ENCODE peak calls at places on chromosomes 3 and 15, in eight cellular contexts. One of them, this sample, is unnamed.

GRCh38 chr15:48976444-48977088 is 12.8 kb upstream of the SHC4 start:
- DNase-seq in foreskin fibroblast: no peak
- DNase-seq in AG08395: no peak
- DNase-seq in T follicular helper cell: no peak
- DNase-seq in brain microvascular endothelial cell: no peak
- DNase-seq in AG08396: no peak
- DNase-seq in endothelial cell: no peak
- DNase-seq in BE2C: no peak
- DNase-seq in this sample: no peak

GRCh38 chr3:58235970-58236369 is 1.6 kb upstream of the ABHD6 start:
- DNase-seq in brain microvascular endothelial cell: no peak
- DNase-seq in AG08396: no peak
- DNase-seq in BE2C: no peak
- DNase-seq in T follicular helper cell: no peak
- DNase-seq in foreskin fibroblast: no peak
- DNase-seq in endothelial cell: no peak
- DNase-seq in AG08395: no peak
- DNase-seq in this sample: no peak

GRCh38 chr15:80588801-80589200 is 106.3 kb upstream of the ABHD17C start:
- DNase-seq in AG08395: peak
- DNase-seq in brain microvascular endothelial cell: peak
- DNase-seq in BE2C: no peak
- DNase-seq in T follicular helper cell: no peak
- DNase-seq in foreskin fibroblast: peak
- DNase-seq in AG08396: peak
- DNase-seq in endothelial cell: no peak
- DNase-seq in this sample: no peak

GRCh38 chr3:96000963-96001362 is 813.4 kb upstream of the EPHA6 start:
- DNase-seq in endothelial cell: no peak
- DNase-seq in T follicular helper cell: no peak
- DNase-seq in BE2C: no peak
- DNase-seq in brain microvascular endothelial cell: no peak
- DNase-seq in AG08396: no peak
- DNase-seq in AG08395: no peak
- DNase-seq in foreskin fibroblast: no peak
- DNase-seq in this sample: no peak

GRCh38 chr15:58095415-58095814 is 29.9 kb upstream of the ALDH1A2 start:
- DNase-seq in brain microvascular endothelial cell: no peak
- DNase-seq in T follicular helper cell: no peak
- DNase-seq in foreskin fibroblast: no peak
- DNase-seq in endothelial cell: no peak
- DNase-seq in AG08395: no peak
- DNase-seq in AG08396: no peak
- DNase-seq in BE2C: no peak
- DNase-seq in this sample: no peak

GRCh38 chr3:128849776-128850542 is 29.5 kb upstream of the ACAD9 start:
- DNase-seq in AG08395: peak
- DNase-seq in BE2C: peak
- DNase-seq in foreskin fibroblast: no peak
- DNase-seq in AG08396: no peak
- DNase-seq in endothelial cell: no peak
- DNase-seq in brain microvascular endothelial cell: no peak
- DNase-seq in T follicular helper cell: no peak
- DNase-seq in this sample: no peak

GRCh38 chr15:70708839-70709238 is 54.5 kb downstream of the UACA start:
- DNase-seq in BE2C: no peak
- DNase-seq in brain microvascular endothelial cell: no peak
- DNase-seq in T follicular helper cell: no peak
- DNase-seq in AG08396: no peak
- DNase-seq in AG08395: no peak
- DNase-seq in endothelial cell: no peak
- DNase-seq in foreskin fibroblast: no peak
- DNase-seq in this sample: no peak

GRCh38 chr15:89555768-89556167 is 19.5 kb upstream of the TICRR start:
- DNase-seq in T follicular helper cell: no peak
- DNase-seq in foreskin fibroblast: no peak
- DNase-seq in BE2C: no peak
- DNase-seq in endothelial cell: no peak
- DNase-seq in AG08395: no peak
- DNase-seq in AG08396: no peak
- DNase-seq in brain microvascular endothelial cell: no peak
- DNase-seq in this sample: no peak

GRCh38 chr3:185353823-185354614 is 8.9 kb upstream of the MAP3K13 start:
- DNase-seq in AG08395: peak
- DNase-seq in T follicular helper cell: peak
- DNase-seq in foreskin fibroblast: peak
- DNase-seq in BE2C: peak
- DNase-seq in endothelial cell: peak
- DNase-seq in AG08396: peak
- DNase-seq in brain microvascular endothelial cell: peak
- DNase-seq in this sample: peak

GRCh38 chr15:95972136-95972553 is 358.4 kb upstream of the NR2F2 start:
- DNase-seq in endothelial cell: no peak
- DNase-seq in foreskin fibroblast: peak
- DNase-seq in AG08396: peak
- DNase-seq in AG08395: peak
- DNase-seq in brain microvascular endothelial cell: peak
- DNase-seq in T follicular helper cell: no peak
- DNase-seq in BE2C: no peak
- DNase-seq in this sample: no peak

GRCh38 chr3:101377209-101377608 is 56.8 kb upstream of the IMPG2 start:
- DNase-seq in AG08395: no peak
- DNase-seq in BE2C: no peak
- DNase-seq in brain microvascular endothelial cell: peak
- DNase-seq in T follicular helper cell: no peak
- DNase-seq in endothelial cell: no peak
- DNase-seq in foreskin fibroblast: no peak
- DNase-seq in AG08396: no peak
- DNase-seq in this sample: no peak

GRCh38 chr3:58005662-58006061 is 2.6 kb upstream of the FLNB start:
- DNase-seq in BE2C: no peak
- DNase-seq in foreskin fibroblast: peak
- DNase-seq in endothelial cell: no peak
- DNase-seq in T follicular helper cell: no peak
- DNase-seq in brain microvascular endothelial cell: peak
- DNase-seq in AG08396: peak
- DNase-seq in AG08395: peak
- DNase-seq in this sample: no peak

GRCh38 chr3:4432233-4432632 is 34.8 kb downstream of the SUMF1 start:
- DNase-seq in endothelial cell: no peak
- DNase-seq in brain microvascular endothelial cell: no peak
- DNase-seq in AG08396: no peak
- DNase-seq in BE2C: no peak
- DNase-seq in foreskin fibroblast: no peak
- DNase-seq in AG08395: no peak
- DNase-seq in T follicular helper cell: no peak
- DNase-seq in this sample: no peak

GRCh38 chr3:26437678-26438077 is 184.9 kb upstream of the LRRC3B start:
- DNase-seq in foreskin fibroblast: no peak
- DNase-seq in endothelial cell: no peak
- DNase-seq in AG08395: no peak
- DNase-seq in BE2C: no peak
- DNase-seq in T follicular helper cell: no peak
- DNase-seq in AG08396: no peak
- DNase-seq in brain microvascular endothelial cell: peak
- DNase-seq in this sample: no peak

GRCh38 chr3:37907906-37908305 is 46.2 kb downstream of the CTDSPL start:
- DNase-seq in AG08395: no peak
- DNase-seq in brain microvascular endothelial cell: no peak
- DNase-seq in BE2C: no peak
- DNase-seq in AG08396: no peak
- DNase-seq in foreskin fibroblast: no peak
- DNase-seq in endothelial cell: no peak
- DNase-seq in T follicular helper cell: no peak
- DNase-seq in this sample: no peak

GRCh38 chr3:129323651-129324294 is 45.1 kb downstream of the HMCES start:
- DNase-seq in AG08396: no peak
- DNase-seq in T follicular helper cell: no peak
- DNase-seq in brain microvascular endothelial cell: no peak
- DNase-seq in foreskin fibroblast: no peak
- DNase-seq in AG08395: no peak
- DNase-seq in endothelial cell: no peak
- DNase-seq in BE2C: no peak
- DNase-seq in this sample: no peak

GRCh38 chr15:84684092-84684491 is 26.1 kb upstream of the NMB start:
- DNase-seq in T follicular helper cell: no peak
- DNase-seq in AG08395: no peak
- DNase-seq in foreskin fibroblast: no peak
- DNase-seq in endothelial cell: no peak
- DNase-seq in BE2C: no peak
- DNase-seq in brain microvascular endothelial cell: peak
- DNase-seq in AG08396: no peak
- DNase-seq in this sample: no peak

GRCh38 chr3:71361346-71361745 is 222.2 kb downstream of the FOXP1 start:
- DNase-seq in BE2C: no peak
- DNase-seq in endothelial cell: no peak
- DNase-seq in foreskin fibroblast: no peak
- DNase-seq in AG08396: no peak
- DNase-seq in AG08395: no peak
- DNase-seq in T follicular helper cell: no peak
- DNase-seq in brain microvascular endothelial cell: no peak
- DNase-seq in this sample: no peak

GRCh38 chr3:181711325-181712135 is at the start of gene SOX2:
- DNase-seq in BE2C: peak
- DNase-seq in AG08395: peak
- DNase-seq in endothelial cell: peak
- DNase-seq in brain microvascular endothelial cell: no peak
- DNase-seq in T follicular helper cell: no peak
- DNase-seq in AG08396: peak
- DNase-seq in foreskin fibroblast: peak
- DNase-seq in this sample: peak

GRCh38 chr3:3619815-3620214 is 179.4 kb upstream of the LRRN1 start:
- DNase-seq in AG08396: no peak
- DNase-seq in foreskin fibroblast: no peak
- DNase-seq in T follicular helper cell: no peak
- DNase-seq in AG08395: no peak
- DNase-seq in brain microvascular endothelial cell: no peak
- DNase-seq in BE2C: no peak
- DNase-seq in endothelial cell: no peak
- DNase-seq in this sample: no peak

GRCh38 chr3:13698498-13698897 is 149.6 kb downstream of the FBLN2 start:
- DNase-seq in T follicular helper cell: no peak
- DNase-seq in AG08395: no peak
- DNase-seq in foreskin fibroblast: no peak
- DNase-seq in endothelial cell: no peak
- DNase-seq in AG08396: no peak
- DNase-seq in brain microvascular endothelial cell: no peak
- DNase-seq in BE2C: no peak
- DNase-seq in this sample: no peak

GRCh38 chr3:141143546-141143945 is 88.1 kb upstream of the PXYLP1 start:
- DNase-seq in brain microvascular endothelial cell: no peak
- DNase-seq in AG08395: no peak
- DNase-seq in AG08396: no peak
- DNase-seq in BE2C: no peak
- DNase-seq in foreskin fibroblast: no peak
- DNase-seq in T follicular helper cell: no peak
- DNase-seq in endothelial cell: no peak
- DNase-seq in this sample: no peak

This sample was measured in NCI-H1417 treated with DMSO at 0.1 percent for 48 hours.